ENCODE peak calls at places on chromosome 14, in seven cellular contexts. One of them, this sample, is unnamed.

GRCh38 chr14:85387181-85387580 is 142.8 kb upstream of the FLRT2 start:
- DNase-seq in WTC11: no peak
- DNase-seq in lower lobe of right lung: no peak
- DNase-seq in A549: no peak
- DNase-seq in RWPE1: no peak
- DNase-seq in astrocyte of the spinal cord: no peak
- DNase-seq in fibroblast of pulmonary artery: no peak
- DNase-seq in this sample: no peak

GRCh38 chr14:23316300-23316699 is 5.0 kb upstream of the PABPN1 start:
- DNase-seq in WTC11: no peak
- DNase-seq in lower lobe of right lung: no peak
- DNase-seq in A549: no peak
- DNase-seq in RWPE1: no peak
- DNase-seq in astrocyte of the spinal cord: no peak
- DNase-seq in fibroblast of pulmonary artery: no peak
- DNase-seq in this sample: no peak

GRCh38 chr14:65966188-65966587 is 520.0 kb upstream of the CCDC196 start:
- DNase-seq in WTC11: no peak
- DNase-seq in lower lobe of right lung: no peak
- DNase-seq in A549: no peak
- DNase-seq in RWPE1: no peak
- DNase-seq in astrocyte of the spinal cord: no peak
- DNase-seq in fibroblast of pulmonary artery: no peak
- DNase-seq in this sample: no peak

GRCh38 chr14:37150414-37150813 is 22.0 kb downstream of the SLC25A21 start:
- DNase-seq in WTC11: no peak
- DNase-seq in lower lobe of right lung: no peak
- DNase-seq in A549: peak
- DNase-seq in RWPE1: peak
- DNase-seq in astrocyte of the spinal cord: peak
- DNase-seq in fibroblast of pulmonary artery: peak
- DNase-seq in this sample: no peak

GRCh38 chr14:69756298-69756697 is 10.6 kb upstream of the SRSF5 start:
- DNase-seq in WTC11: no peak
- DNase-seq in lower lobe of right lung: no peak
- DNase-seq in A549: no peak
- DNase-seq in RWPE1: no peak
- DNase-seq in astrocyte of the spinal cord: no peak
- DNase-seq in fibroblast of pulmonary artery: no peak
- DNase-seq in this sample: no peak

GRCh38 chr14:88247228-88247627 is 75.8 kb downstream of the KCNK10 start:
- DNase-seq in WTC11: no peak
- DNase-seq in lower lobe of right lung: no peak
- DNase-seq in A549: no peak
- DNase-seq in RWPE1: no peak
- DNase-seq in astrocyte of the spinal cord: no peak
- DNase-seq in fibroblast of pulmonary artery: no peak
- DNase-seq in this sample: no peak

GRCh38 chr14:94767321-94767878 is 2.5 kb downstream of the GSC start:
- DNase-seq in WTC11: peak
- DNase-seq in lower lobe of right lung: no peak
- DNase-seq in A549: no peak
- DNase-seq in RWPE1: no peak
- DNase-seq in astrocyte of the spinal cord: no peak
- DNase-seq in fibroblast of pulmonary artery: no peak
- DNase-seq in this sample: no peak

GRCh38 chr14:21042918-21043317 is 756 bp downstream of the RNASE7 start:
- DNase-seq in WTC11: no peak
- DNase-seq in lower lobe of right lung: no peak
- DNase-seq in A549: no peak
- DNase-seq in RWPE1: no peak
- DNase-seq in astrocyte of the spinal cord: no peak
- DNase-seq in fibroblast of pulmonary artery: no peak
- DNase-seq in this sample: no peak

GRCh38 chr14:58501214-58501816 is 73.8 kb downstream of the KIAA0586 start:
- DNase-seq in WTC11: no peak
- DNase-seq in lower lobe of right lung: no peak
- DNase-seq in A549: peak
- DNase-seq in RWPE1: peak
- DNase-seq in astrocyte of the spinal cord: peak
- DNase-seq in fibroblast of pulmonary artery: peak
- DNase-seq in this sample: no peak

GRCh38 chr14:72892879-72893635 is 844 bp downstream of the DPF3 start:
- DNase-seq in WTC11: peak
- DNase-seq in lower lobe of right lung: peak
- DNase-seq in A549: no peak
- DNase-seq in RWPE1: peak
- DNase-seq in astrocyte of the spinal cord: peak
- DNase-seq in fibroblast of pulmonary artery: no peak
- DNase-seq in this sample: peak

GRCh38 chr14:37232907-37233481 is 35.3 kb downstream of the MIPOL1 start:
- DNase-seq in WTC11: no peak
- DNase-seq in lower lobe of right lung: no peak
- DNase-seq in A549: peak
- DNase-seq in RWPE1: peak
- DNase-seq in astrocyte of the spinal cord: peak
- DNase-seq in fibroblast of pulmonary artery: peak
- DNase-seq in this sample: no peak

GRCh38 chr14:30874120-30874998 is at the start of gene COCH:
- DNase-seq in WTC11: peak
- DNase-seq in lower lobe of right lung: peak
- DNase-seq in A549: peak
- DNase-seq in RWPE1: no peak
- DNase-seq in astrocyte of the spinal cord: no peak
- DNase-seq in fibroblast of pulmonary artery: no peak
- DNase-seq in this sample: no peak

GRCh38 chr14:97071177-97071576 is 274.0 kb downstream of the VRK1 start:
- DNase-seq in WTC11: no peak
- DNase-seq in lower lobe of right lung: no peak
- DNase-seq in A549: no peak
- DNase-seq in RWPE1: no peak
- DNase-seq in astrocyte of the spinal cord: no peak
- DNase-seq in fibroblast of pulmonary artery: no peak
- DNase-seq in this sample: no peak

GRCh38 chr14:80223696-80224465 is 12.6 kb upstream of the DIO2 start:
- DNase-seq in WTC11: no peak
- DNase-seq in lower lobe of right lung: no peak
- DNase-seq in A549: no peak
- DNase-seq in RWPE1: no peak
- DNase-seq in astrocyte of the spinal cord: no peak
- DNase-seq in fibroblast of pulmonary artery: no peak
- DNase-seq in this sample: no peak

GRCh38 chr14:22483863-22484593 is 105.0 kb downstream of the DAD1 start:
- DNase-seq in WTC11: no peak
- DNase-seq in lower lobe of right lung: no peak
- DNase-seq in A549: no peak
- DNase-seq in RWPE1: no peak
- DNase-seq in astrocyte of the spinal cord: peak
- DNase-seq in fibroblast of pulmonary artery: no peak
- DNase-seq in this sample: no peak

GRCh38 chr14:31945074-31945613 is 132.0 kb upstream of the ARHGAP5 start:
- DNase-seq in WTC11: no peak
- DNase-seq in lower lobe of right lung: no peak
- DNase-seq in A549: peak
- DNase-seq in RWPE1: no peak
- DNase-seq in astrocyte of the spinal cord: no peak
- DNase-seq in fibroblast of pulmonary artery: no peak
- DNase-seq in this sample: no peak

GRCh38 chr14:75232597-75232996 is 46.0 kb upstream of the FOS start:
- DNase-seq in WTC11: no peak
- DNase-seq in lower lobe of right lung: no peak
- DNase-seq in A549: no peak
- DNase-seq in RWPE1: no peak
- DNase-seq in astrocyte of the spinal cord: no peak
- DNase-seq in fibroblast of pulmonary artery: no peak
- DNase-seq in this sample: no peak

GRCh38 chr14:104094709-104095425 is 9.4 kb downstream of the ASPG start:
- DNase-seq in WTC11: peak
- DNase-seq in lower lobe of right lung: peak
- DNase-seq in A549: peak
- DNase-seq in RWPE1: peak
- DNase-seq in astrocyte of the spinal cord: peak
- DNase-seq in fibroblast of pulmonary artery: peak
- DNase-seq in this sample: peak

GRCh38 chr14:92646952-92647461 is 101.4 kb downstream of the LGMN start:
- DNase-seq in WTC11: no peak
- DNase-seq in lower lobe of right lung: no peak
- DNase-seq in A549: peak
- DNase-seq in RWPE1: no peak
- DNase-seq in astrocyte of the spinal cord: peak
- DNase-seq in fibroblast of pulmonary artery: peak
- DNase-seq in this sample: no peak

GRCh38 chr14:44833376-44833775 is 128.4 kb downstream of the KLHL28 start:
- DNase-seq in WTC11: no peak
- DNase-seq in lower lobe of right lung: no peak
- DNase-seq in A549: peak
- DNase-seq in RWPE1: peak
- DNase-seq in astrocyte of the spinal cord: peak
- DNase-seq in fibroblast of pulmonary artery: peak
- DNase-seq in this sample: no peak

GRCh38 chr14:95675486-95675885 is 10.7 kb upstream of the TCL1B start:
- DNase-seq in WTC11: no peak
- DNase-seq in lower lobe of right lung: no peak
- DNase-seq in A549: no peak
- DNase-seq in RWPE1: no peak
- DNase-seq in astrocyte of the spinal cord: no peak
- DNase-seq in fibroblast of pulmonary artery: no peak
- DNase-seq in this sample: no peak

GRCh38 chr14:32201816-32202467 is at the start of gene RNU6-7:
- DNase-seq in WTC11: peak
- DNase-seq in lower lobe of right lung: peak
- DNase-seq in A549: peak
- DNase-seq in RWPE1: no peak
- DNase-seq in astrocyte of the spinal cord: no peak
- DNase-seq in fibroblast of pulmonary artery: peak
- DNase-seq in this sample: peak

GRCh38 chr14:51208982-51209381 is 31.1 kb upstream of the TMX1 start:
- DNase-seq in WTC11: no peak
- DNase-seq in lower lobe of right lung: no peak
- DNase-seq in A549: no peak
- DNase-seq in RWPE1: no peak
- DNase-seq in astrocyte of the spinal cord: no peak
- DNase-seq in fibroblast of pulmonary artery: no peak
- DNase-seq in this sample: no peak

GRCh38 chr14:104994988-104995387 is 9.4 kb downstream of the CLBA1 start:
- DNase-seq in WTC11: no peak
- DNase-seq in lower lobe of right lung: no peak
- DNase-seq in A549: no peak
- DNase-seq in RWPE1: no peak
- DNase-seq in astrocyte of the spinal cord: no peak
- DNase-seq in fibroblast of pulmonary artery: no peak
- DNase-seq in this sample: no peak

DNA sequence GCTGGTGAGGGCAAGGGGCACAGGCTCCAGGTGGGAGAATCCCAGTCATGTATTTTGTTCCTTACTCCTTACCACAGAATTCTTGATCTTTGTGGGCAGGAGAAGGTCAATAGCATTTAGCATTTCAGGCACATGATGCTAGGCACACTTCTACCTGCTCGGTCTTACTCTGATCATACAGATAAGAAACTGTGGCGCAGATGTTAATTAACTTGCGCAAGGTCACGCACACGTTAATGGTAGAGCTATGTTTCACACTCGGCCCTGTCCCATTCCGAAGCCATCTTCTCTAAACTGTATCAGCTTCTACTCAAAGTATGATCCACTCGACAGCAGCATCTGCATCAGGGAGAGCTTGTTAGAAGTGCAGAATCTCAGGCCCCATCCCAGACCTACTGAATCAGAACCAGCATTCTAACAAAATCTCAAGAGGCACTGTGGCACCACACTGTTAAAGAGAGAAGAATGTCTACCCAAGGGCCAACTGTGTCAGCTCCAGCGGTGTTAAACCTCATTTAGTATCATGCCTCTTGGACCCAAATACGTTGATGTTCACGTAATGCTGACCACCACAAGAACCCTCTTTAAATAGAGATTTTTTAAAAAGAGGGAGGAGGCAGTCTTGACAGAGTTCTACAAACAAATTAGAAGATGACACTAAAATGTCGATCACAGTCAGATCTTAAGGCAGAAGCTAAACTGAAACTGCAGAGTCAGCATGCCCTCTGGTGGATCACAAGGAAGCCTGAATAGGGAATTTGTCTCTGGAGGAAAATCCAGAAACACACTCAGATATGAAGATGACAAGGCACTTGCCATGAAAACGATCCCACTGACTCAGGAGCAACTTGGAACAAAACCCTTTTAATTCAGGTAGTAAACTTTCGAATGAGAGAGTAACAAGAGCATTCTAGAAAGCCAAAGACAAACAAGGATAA is 7.3 kb downstream of the STXBP6 start:
- DNase-seq in WTC11: peak
- DNase-seq in lower lobe of right lung: no peak
- DNase-seq in A549: peak
- DNase-seq in RWPE1: no peak
- DNase-seq in astrocyte of the spinal cord: peak
- DNase-seq in fibroblast of pulmonary artery: peak
- DNase-seq in this sample: no peak
- TF ChIP-seq CTCF in WTC11: no peak
- TF ChIP-seq CTCF in lower lobe of right lung: peak
- TF ChIP-seq CTCF in A549: peak
- TF ChIP-seq CTCF in RWPE1: no peak
- TF ChIP-seq CTCF in astrocyte of the spinal cord: peak
- TF ChIP-seq CTCF in fibroblast of pulmonary artery: peak
- TF ChIP-seq CTCF in this sample: peak

DNA sequence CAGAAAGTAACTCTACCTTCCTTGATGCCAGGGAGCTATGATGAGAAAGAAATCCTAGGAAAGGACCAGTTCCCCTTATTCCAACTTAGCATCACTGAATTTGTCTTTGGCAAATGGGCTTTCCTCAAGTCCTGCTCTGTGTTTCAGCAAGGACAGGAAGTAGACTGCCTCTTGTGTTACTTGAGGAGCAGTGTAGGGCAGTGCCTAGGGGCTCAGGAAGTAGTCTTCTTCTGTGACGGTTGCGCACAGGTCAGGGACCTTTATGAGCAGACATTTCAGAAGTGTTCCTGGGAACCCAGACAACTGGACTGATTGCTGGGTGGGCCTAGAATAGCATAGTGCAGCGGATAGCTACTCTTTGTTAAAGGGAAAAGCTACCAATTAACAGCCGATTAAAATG is 2.7 kb downstream of the LGALS3 start:
- DNase-seq in WTC11: no peak
- DNase-seq in lower lobe of right lung: no peak
- DNase-seq in A549: peak
- DNase-seq in RWPE1: no peak
- DNase-seq in astrocyte of the spinal cord: no peak
- DNase-seq in fibroblast of pulmonary artery: no peak
- DNase-seq in this sample: no peak
- TF ChIP-seq CTCF in WTC11: no peak
- TF ChIP-seq CTCF in lower lobe of right lung: no peak
- TF ChIP-seq CTCF in A549: no peak
- TF ChIP-seq CTCF in RWPE1: no peak
- TF ChIP-seq CTCF in astrocyte of the spinal cord: no peak
- TF ChIP-seq CTCF in fibroblast of pulmonary artery: peak
- TF ChIP-seq CTCF in this sample: no peak

GRCh38 chr14:35261774-35262173 is 30.4 kb upstream of the PSMA6 start:
- DNase-seq in WTC11: no peak
- DNase-seq in lower lobe of right lung: no peak
- DNase-seq in A549: peak
- DNase-seq in RWPE1: no peak
- DNase-seq in astrocyte of the spinal cord: peak
- DNase-seq in fibroblast of pulmonary artery: peak
- DNase-seq in this sample: no peak
- TF ChIP-seq CTCF in WTC11: no peak
- TF ChIP-seq CTCF in lower lobe of right lung: peak
- TF ChIP-seq CTCF in A549: no peak
- TF ChIP-seq CTCF in RWPE1: no peak
- TF ChIP-seq CTCF in astrocyte of the spinal cord: no peak
- TF ChIP-seq CTCF in fibroblast of pulmonary artery: peak
- TF ChIP-seq CTCF in this sample: no peak

GRCh38 chr14:106491851-106492250 is 965.5 kb downstream of the TMEM121 start:
- DNase-seq in WTC11: peak
- DNase-seq in lower lobe of right lung: no peak
- DNase-seq in A549: peak
- DNase-seq in RWPE1: no peak
- DNase-seq in astrocyte of the spinal cord: no peak
- DNase-seq in fibroblast of pulmonary artery: no peak
- DNase-seq in this sample: peak
- TF ChIP-seq CTCF in WTC11: peak
- TF ChIP-seq CTCF in lower lobe of right lung: peak
- TF ChIP-seq CTCF in A549: peak
- TF ChIP-seq CTCF in RWPE1: peak
- TF ChIP-seq CTCF in astrocyte of the spinal cord: peak
- TF ChIP-seq CTCF in fibroblast of pulmonary artery: peak
- TF ChIP-seq CTCF in this sample: peak